ENCODE peak calls at places on chromosome 1, in eight cellular contexts. C is body of pancreas; Q is epithelial cell of esophagus; G is substantia nigra; W is amniotic stem cell; K is NCI-H1417 treated with DMSO at 0.1 percent for 48 hours; T is activated T-cell treated with anti-CD3 and anti-CD28 coated beads, Interleukin-2, amount 50 U/mL, for 4 hours; S is T-helper 22 cell. R is an unnamed sample.

GRCh38 chr1:25793585-25794170 is 6.3 kb upstream of the SELENON start:
- DNase-seq in S (no peak), W (no peak), C (no peak), T (no peak), K (no peak), G (no peak), Q (no peak), R (no peak)

GRCh38 chr1:165907256-165907857 is 79.9 kb downstream of the UCK2 start:
- DNase-seq in C (no peak), Q (no peak), S (no peak), G (no peak), W (no peak), K (no peak), T (no peak), R (no peak)

GRCh38 chr1:204493145-204493881 is 1.3 kb downstream of the PIK3C2B start:
- DNase-seq in S (peak), Q (peak), K (no peak), G (peak), W (no peak), T (no peak), C (peak), R (peak)

GRCh38 chr1:117051224-117052064 is 8.7 kb upstream of the TTF2 start:
- DNase-seq in G (no peak), T (peak), W (no peak), Q (peak), S (no peak), C (no peak), K (no peak), R (no peak)

GRCh38 chr1:18794561-18794960 is 64.9 kb downstream of the TAS1R2 start:
- DNase-seq in T (no peak), W (no peak), S (no peak), Q (no peak), C (no peak), K (no peak), G (no peak), R (no peak)

GRCh38 chr1:100896481-100896982 is 642 bp downstream of the SLC30A7 start:
- DNase-seq in K (no peak), C (peak), W (peak), Q (peak), G (no peak), T (peak), S (peak), R (peak)

GRCh38 chr1:179953974-179954493 is 576 bp upstream of the CEP350 start:
- DNase-seq in W (peak), G (no peak), S (no peak), K (no peak), Q (peak), T (peak), C (no peak), R (no peak)

GRCh38 chr1:112501810-112502641 is 6.7 kb upstream of the WNT2B start:
- DNase-seq in C (peak), T (peak), Q (peak), G (peak), W (peak), S (no peak), K (no peak), R (peak)

GRCh38 chr1:24108334-24109165 is 3.4 kb downstream of the MYOM3 start:
- DNase-seq in C (no peak), Q (peak), S (no peak), G (no peak), T (no peak), W (no peak), K (no peak), R (peak)

GRCh38 chr1:6359568-6360496 is 33.7 kb downstream of the ACOT7 start:
- DNase-seq in K (no peak), G (no peak), C (peak), Q (peak), T (peak), W (no peak), S (peak), R (peak)

GRCh38 chr1:55580845-55581332 is 365.7 kb upstream of the USP24 start:
- DNase-seq in G (no peak), C (no peak), T (no peak), W (peak), Q (peak), K (no peak), S (no peak), R (no peak)

GRCh38 chr1:235712812-235713211 is 63.2 kb upstream of the GNG4 start:
- DNase-seq in K (no peak), G (no peak), T (no peak), W (no peak), S (no peak), Q (peak), C (no peak), R (no peak)

GRCh38 chr1:156860639-156861423 is at the start of gene NTRK1:
- DNase-seq in G (peak), Q (peak), C (peak), K (no peak), S (peak), W (no peak), T (peak), R (no peak)